ENCODE peak calls at places on chromosomes 7 and 10, in four cellular contexts. V, X, P and B are unnamed samples.

GRCh38 chr7:5528071-5528814 is 104.6 kb upstream of the TNRC18 start:
- DNase-seq in P (no peak), V (peak), X (no peak), B (no peak)

GRCh38 chr7:29839302-29839701 is 33.0 kb downstream of the WIPF3 start:
- DNase-seq in X (peak), V (peak), P (no peak), B (no peak)

GRCh38 chr10:80814147-80814652 is 276.5 kb downstream of the SH2D4B start:
- DNase-seq in X (no peak), P (no peak), V (no peak), B (no peak)

GRCh38 chr10:70561051-70561450 is 41.5 kb downstream of the PRF1 start:
- DNase-seq in V (peak), P (no peak), X (no peak), B (no peak)

GRCh38 chr10:69936091-69936490 is 116.6 kb upstream of the MACROH2A2 start:
- DNase-seq in V (no peak), P (no peak), X (no peak), B (peak)

GRCh38 chr7:7595451-7595850 is 28.8 kb downstream of the MIOS start:
- DNase-seq in V (peak), X (no peak), P (peak), B (peak)

GRCh38 chr7:17044868-17045267 is 163.1 kb upstream of the AGR3 start:
- DNase-seq in V (no peak), P (no peak), X (no peak), B (no peak)

GRCh38 chr10:85919358-85920022 is 447.1 kb downstream of the GRID1 start:
- DNase-seq in X (no peak), V (no peak), P (no peak), B (no peak)

GRCh38 chr10:128102480-128103228 is 23.6 kb downstream of the MKI67 start:
- DNase-seq in X (no peak), P (no peak), V (no peak), B (no peak)

GRCh38 chr7:42029405-42029804 is 207.6 kb downstream of the GLI3 start:
- DNase-seq in P (no peak), X (no peak), V (no peak), B (no peak)

GRCh38 chr7:155298288-155298833 is 683 bp downstream of the INSIG1 start:
- DNase-seq in X (no peak), P (no peak), V (no peak), B (no peak)

GRCh38 chr10:87864497-87865059 is 1.2 kb downstream of the PTEN start:
- DNase-seq in P (no peak), V (no peak), X (peak), B (no peak)

GRCh38 chr7:90119178-90119971 is 34.9 kb upstream of the STEAP1 start:
- DNase-seq in V (peak), P (no peak), X (no peak), B (no peak)